ENCODE peak calls at places on chromosomes 3 and 15, in five cellular contexts. D is cardiac muscle cell, Q is GM06990, S is nephron progenitor cell, F is epithelial cell of esophagus. A is an unnamed sample.

GRCh38 chr3:66362541-66362941 is 138.3 kb downstream of the LRIG1 start:
- DNase-seq in S (no peak), F (no peak), D (no peak), Q (no peak), A (no peak)

GRCh38 chr3:12165909-12166308 is 7.2 kb upstream of the TIMP4 start:
- DNase-seq in S (no peak), D (no peak), Q (no peak), F (no peak), A (no peak)

GRCh38 chr15:40264321-40265153 is 18.3 kb downstream of the ANKRD63 start:
- DNase-seq in F (no peak), Q (no peak), S (no peak), D (no peak), A (no peak)

GRCh38 chr15:96326551-96327154 is 3.8 kb upstream of the NR2F2 start:
- DNase-seq in S (peak; percentile 67), Q (no peak), D (peak; percentile 50), F (peak; percentile 63), A (no peak)

GRCh38 chr3:21888656-21889055 is 137.6 kb upstream of the ZNF385D start:
- DNase-seq in D (no peak), Q (no peak), F (no peak), S (no peak), A (no peak)

GRCh38 chr3:143302638-143303171 is 183.1 kb downstream of the CHST2 start:
- DNase-seq in F (peak; percentile 85), Q (no peak), S (no peak), D (no peak), A (no peak)

GRCh38 chr3:39668420-39668819 is 141.0 kb upstream of the MYRIP start:
- DNase-seq in F (peak; percentile 69), S (peak; percentile 22), Q (peak; percentile 5), D (peak; percentile 55), A (no peak)

GRCh38 chr3:195750797-195751520 is 30.2 kb downstream of the MUC20 start:
- DNase-seq in D (no peak), Q (no peak), F (no peak), S (no peak), A (no peak)

GRCh38 chr3:143429628-143430514 is 310.3 kb downstream of the CHST2 start:
- DNase-seq in F (no peak), D (no peak), Q (no peak), S (no peak), A (no peak)

GRCh38 chr3:151203053-151203420 is at the start of gene GPR171:
- DNase-seq in Q (peak; percentile 10), S (no peak), F (no peak), D (no peak), A (peak; percentile 45)

GRCh38 chr15:58010983-58011382 is 54.5 kb downstream of the ALDH1A2 start:
- DNase-seq in D (no peak), F (no peak), Q (no peak), S (no peak), A (no peak)

GRCh38 chr3:154280161-154280560 is 44.1 kb downstream of the DHX36 start:
- DNase-seq in Q (no peak), S (no peak), D (no peak), F (no peak), A (no peak)

GRCh38 chr15:69862540-69862939 is 235.2 kb downstream of the TLE3 start:
- DNase-seq in S (no peak), Q (no peak), F (peak; percentile 16), D (no peak), A (no peak)

GRCh38 chr15:31227954-31228542 is 98.6 kb upstream of the KLF13 start:
- DNase-seq in S (no peak), D (no peak), Q (peak; percentile 35), F (no peak), A (no peak)

GRCh38 chr3:146091397-146091796 is 69.6 kb downstream of the PLOD2 start:
- DNase-seq in Q (no peak), D (no peak), S (no peak), F (no peak), A (no peak)

GRCh38 chr15:39235084-39235795 is 345.6 kb upstream of the THBS1 start:
- DNase-seq in S (no peak), Q (peak; percentile 30), F (peak; percentile 63), D (no peak), A (no peak)

GRCh38 chr3:116083686-116084085 is 361.6 kb downstream of the LSAMP start:
- DNase-seq in Q (no peak), S (no peak), D (no peak), F (peak; percentile 54), A (no peak)

GRCh38 chr15:74144153-74144775 is 13.9 kb downstream of the ISLR2 start:
- DNase-seq in Q (no peak), S (no peak), D (no peak), F (no peak), A (no peak)

GRCh38 chr3:108486910-108487309 is 23.5 kb downstream of the MYH15 start:
- DNase-seq in D (peak; percentile 65), Q (no peak), S (peak; percentile 32), F (peak; percentile 83), A (no peak)

GRCh38 chr15:68401496-68402431 is 30.2 kb downstream of the ITGA11 start:
- DNase-seq in D (no peak), S (no peak), Q (no peak), F (no peak), A (no peak)

GRCh38 chr3:176906046-176906905 is 291.0 kb downstream of the TBL1XR1 start:
- DNase-seq in F (peak; percentile 63), D (peak; percentile 37), Q (no peak), S (no peak), A (no peak)

GRCh38 chr3:60095930-60096329 is 1046.1 kb upstream of the CFAP20DC start:
- DNase-seq in F (no peak), Q (no peak), D (no peak), S (no peak), A (no peak)

GRCh38 chr3:72143322-72143721 is 358.4 kb upstream of the PROK2 start:
- DNase-seq in F (no peak), Q (no peak), S (no peak), D (no peak), A (no peak)

GRCh38 chr3:71723452-71724170 is 1.6 kb downstream of the EIF4E3 start:
- DNase-seq in Q (no peak), D (no peak), S (no peak), F (no peak), A (peak; percentile 41)

GRCh38 chr15:60788514-60789091 is 309.7 kb upstream of the ICE2 start:
- DNase-seq in S (no peak), D (no peak), Q (no peak), F (no peak), A (no peak)

GRCh38 chr15:40881351-40881750 is 7.3 kb upstream of the RHOV start:
- DNase-seq in D (no peak), Q (no peak), F (no peak), S (no peak), A (no peak)

GRCh38 chr3:182735672-182736071 is 57.6 kb upstream of the ATP11B start:
- DNase-seq in F (no peak), Q (no peak), D (no peak), S (no peak), A (no peak)

DNA sequence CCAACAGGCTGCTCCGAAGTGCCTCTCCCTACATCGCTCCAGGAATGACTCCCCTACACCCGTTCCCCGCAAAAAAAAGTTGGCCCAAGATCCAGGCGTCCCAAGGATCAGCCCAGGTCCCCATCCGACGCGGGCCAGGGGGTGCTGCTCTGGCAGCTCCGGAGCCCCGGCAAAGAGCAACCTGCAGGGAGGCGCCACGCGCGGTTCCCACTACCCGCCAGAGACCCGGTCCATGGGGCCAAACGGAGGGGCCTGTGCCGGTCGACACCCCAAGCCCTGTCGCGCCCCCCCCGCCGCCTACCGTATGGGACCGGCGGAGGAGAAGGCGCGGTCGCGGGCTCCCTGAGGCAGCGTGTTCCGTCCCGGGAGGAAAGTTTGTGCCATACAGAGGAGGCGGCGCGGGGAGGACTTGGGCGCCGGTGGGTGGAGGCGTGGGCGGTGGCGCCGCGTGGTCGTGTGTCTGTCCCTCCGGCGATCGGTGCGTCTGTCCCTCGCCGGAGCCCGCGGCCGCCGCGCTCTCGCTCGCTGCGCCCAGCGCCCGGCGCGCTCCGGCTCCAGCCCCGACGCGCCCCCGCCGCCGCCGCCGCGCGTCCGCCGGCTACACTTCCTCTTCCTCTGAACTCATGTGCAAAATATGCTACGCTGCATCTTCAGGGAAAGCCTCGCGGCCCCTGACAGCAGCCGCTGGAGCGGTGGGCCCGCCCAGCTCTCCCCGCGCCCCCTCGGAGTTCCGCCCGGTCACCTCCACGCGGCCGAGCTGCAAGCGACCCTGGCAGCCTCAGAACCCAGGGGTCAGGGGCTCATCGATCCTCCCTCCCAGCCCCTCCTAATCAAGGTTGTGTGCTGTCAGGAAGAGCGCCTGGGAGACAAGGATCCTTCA is at the start of gene RFTN1:
- DNase-seq in S (peak; percentile 60), D (peak; percentile 72), Q (peak; percentile 80), F (peak; percentile 69), A (peak; percentile 67)
- TF ChIP-seq CTCF in S (no peak), D (no peak), Q (no peak), F (no peak), A (no peak)

GRCh38 chr3:32873491-32874130 is 55.8 kb downstream of the TRIM71 start:
- DNase-seq in D (no peak), F (peak; percentile 6), S (no peak), Q (no peak), A (no peak)
- TF ChIP-seq CTCF in D (no peak), F (no peak), S (no peak), Q (peak; percentile 53), A (no peak)

GRCh38 chr15:62020576-62021160 is 39.6 kb downstream of the VPS13C start:
- DNase-seq in D (no peak), F (peak; percentile 29), S (no peak), Q (no peak), A (no peak)

GRCh38 chr15:62027916-62028315 is 32.3 kb downstream of the VPS13C start:
- DNase-seq in S (no peak), Q (no peak), F (no peak), D (no peak), A (no peak)

GRCh38 chr15:62026707-62027565 is 33.3 kb downstream of the VPS13C start:
- DNase-seq in D (no peak), F (no peak), Q (no peak), S (no peak), A (no peak)

GRCh38 chr15:62021991-62022600 is 38.2 kb downstream of the VPS13C start:
- DNase-seq in S (no peak), Q (no peak), F (no peak), D (no peak), A (no peak)
- TF ChIP-seq CTCF in S (peak; percentile 41), Q (peak; percentile 29), F (peak; percentile 34), D (peak; percentile 32), A (no peak)

GRCh38 chr3:24951186-24951585 is 456.5 kb upstream of the THRB start:
- DNase-seq in F (peak; percentile 20), S (no peak), Q (no peak), D (no peak), A (no peak)

GRCh38 chr3:24952388-24952787 is 457.7 kb upstream of the THRB start:
- DNase-seq in Q (no peak), S (no peak), D (no peak), F (no peak), A (no peak)

GRCh38 chr3:24958910-24959447 is 464.3 kb upstream of the THRB start:
- DNase-seq in F (no peak), Q (no peak), D (no peak), S (no peak), A (no peak)

GRCh38 chr3:24953060-24953771 is 458.6 kb upstream of the THRB start:
- DNase-seq in F (no peak), Q (no peak), S (no peak), D (no peak), A (no peak)

DNA sequence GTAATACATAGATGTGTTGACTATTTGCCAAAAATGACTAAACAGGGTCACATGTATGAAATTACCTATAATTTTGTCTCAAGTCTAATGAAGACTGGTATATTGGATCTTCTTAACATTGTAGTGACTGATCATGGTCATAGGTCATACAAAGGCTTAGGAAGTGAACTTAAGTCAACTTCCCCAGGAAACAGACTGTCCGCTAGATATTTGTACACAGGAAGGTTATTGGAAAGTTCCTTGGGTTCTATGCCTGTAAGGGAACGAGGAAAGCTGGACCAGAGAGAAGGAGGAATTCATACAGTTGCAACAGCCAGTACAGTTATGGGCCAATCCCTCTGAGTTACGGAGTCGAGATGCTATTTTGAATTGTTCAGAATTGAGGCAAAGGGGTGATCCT is 462.0 kb upstream of the THRB start:
- DNase-seq in S (no peak), Q (no peak), D (no peak), F (no peak), A (no peak)
- TF ChIP-seq CTCF in S (no peak), Q (no peak), D (no peak), F (no peak), A (no peak)